ENCODE peak calls at places on chromosomes 11 and 22, in six cellular contexts. R is tibial artery, O is mucosa of descending colon, G is lower leg skin, F is neural progenitor cell, Y is endothelial cell. E is an unnamed sample.

GRCh38 chr22:44443641-44444235 is 54.3 kb downstream of the RTL6 start:
- DNase-seq in F (no peak), Y (no peak), G (no peak), R (peak; percentile 41), O (no peak), E (no peak)

GRCh38 chr11:118415739-118416068 is 14.3 kb downstream of the ATP5MG start:
- DNase-seq in R (no peak), G (peak; percentile 26), Y (no peak), O (no peak), F (peak; percentile 29), E (no peak)

GRCh38 chr22:29128891-29129643 is 56.2 kb downstream of the KREMEN1 start:
- DNase-seq in O (no peak), G (no peak), R (no peak), Y (no peak), F (no peak), E (no peak)

GRCh38 chr11:121625784-121626506 is 173.2 kb upstream of the SORL1-AS1 start:
- DNase-seq in O (no peak), G (peak; percentile 21), Y (no peak), R (no peak), F (no peak), E (no peak)

GRCh38 chr22:35434061-35434750 is 34.3 kb downstream of the MCM5 start:
- DNase-seq in F (no peak), O (no peak), R (no peak), G (no peak), Y (no peak), E (no peak)

GRCh38 chr11:64347171-64347867 is 7.3 kb downstream of the CCDC88B start:
- DNase-seq in O (no peak), R (no peak), F (no peak), G (no peak), Y (no peak), E (no peak)

GRCh38 chr22:47605441-47605840 is 843.0 kb downstream of the TBC1D22A start:
- DNase-seq in O (no peak), G (no peak), F (no peak), Y (no peak), R (no peak), E (peak; percentile 80)

GRCh38 chr11:30424851-30425250 is 101.9 kb downstream of the ARL14EP start:
- DNase-seq in F (no peak), G (no peak), Y (no peak), R (no peak), O (no peak), E (no peak)

GRCh38 chr11:35043933-35044332 is 95.0 kb upstream of the CD44 start:
- DNase-seq in G (no peak), O (no peak), Y (no peak), R (no peak), F (no peak), E (no peak)

DNA sequence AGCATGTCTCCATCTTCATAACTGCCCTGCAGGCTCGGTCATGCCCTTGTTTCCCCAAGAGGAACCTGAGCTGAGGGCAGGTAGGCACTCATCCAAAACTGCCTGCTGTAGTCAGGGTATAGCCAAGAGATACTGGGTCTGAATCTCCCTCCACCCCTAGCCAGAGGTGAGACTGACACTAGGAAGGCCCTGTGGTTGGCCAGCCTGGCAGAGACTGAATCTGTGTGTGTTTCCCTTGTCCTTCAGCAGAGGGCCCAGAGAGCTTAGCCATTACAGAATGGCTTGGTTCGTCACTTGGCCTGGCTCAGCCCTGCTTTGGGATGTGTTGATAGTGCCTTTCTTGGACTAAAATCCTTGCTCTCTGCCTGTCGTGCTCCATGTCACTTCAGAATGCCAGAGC is 79.3 kb upstream of the SUSD2 start:
- DNase-seq in O (no peak), G (no peak), R (peak; percentile 68), Y (no peak), F (no peak), E (no peak)
- TF ChIP-seq CTCF in O (no peak), G (no peak), R (peak; percentile 30), Y (no peak), F (no peak), E (peak; percentile 18)

GRCh38 chr11:134939046-134939445 is 527.0 kb upstream of the B3GAT1 start:
- DNase-seq in O (no peak), R (no peak), G (no peak), Y (no peak), F (peak; percentile 58), E (no peak)

GRCh38 chr11:134938212-134938611 is 526.2 kb upstream of the B3GAT1 start:
- DNase-seq in O (no peak), Y (no peak), G (no peak), R (no peak), F (no peak), E (no peak)

GRCh38 chr11:134940441-134941125 is 528.5 kb upstream of the B3GAT1 start:
- DNase-seq in O (no peak), Y (no peak), G (no peak), F (peak; percentile 24), R (no peak), E (no peak)

GRCh38 chr11:134942633-134943032 is 530.6 kb upstream of the B3GAT1 start:
- DNase-seq in F (no peak), Y (no peak), G (no peak), O (no peak), R (no peak), E (peak; percentile 51)

DNA sequence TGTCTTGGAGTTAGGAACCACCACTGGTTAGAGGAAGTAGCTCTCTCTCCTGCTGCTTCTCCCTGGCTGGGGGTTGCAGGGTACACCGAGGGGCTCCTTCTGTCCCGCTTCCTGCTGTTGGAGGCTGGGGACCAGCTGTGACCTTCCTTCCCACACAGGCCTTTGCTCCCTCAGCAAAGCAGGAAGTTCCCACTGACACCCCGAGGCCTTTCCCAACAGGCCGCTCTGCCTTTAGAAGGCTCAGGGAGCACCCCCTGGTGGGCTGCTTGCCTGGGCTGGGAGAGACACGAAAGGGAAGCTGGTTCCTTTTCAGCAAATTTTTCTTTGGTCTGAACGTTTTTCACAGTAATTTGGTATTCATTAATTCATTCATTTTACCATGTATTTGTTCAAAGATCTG is 527.9 kb upstream of the B3GAT1 start:
- DNase-seq in R (no peak), G (no peak), F (peak; percentile 42), O (no peak), Y (peak; percentile 67), E (peak; percentile 83)
- TF ChIP-seq CTCF in R (no peak), G (no peak), F (peak; percentile 31), O (no peak), Y (no peak), E (peak; percentile 63)

GRCh38 chr22:18079706-18080230 is 2.0 kb downstream of the PEX26 start:
- DNase-seq in F (no peak), O (no peak), R (no peak), Y (no peak), G (no peak), E (no peak)
- TF ChIP-seq CTCF in F (no peak), O (no peak), R (no peak), Y (no peak), G (no peak), E (no peak)

GRCh38 chr11:2913029-2913431 is 16.2 kb downstream of the PHLDA2 start:
- DNase-seq in R (no peak), O (no peak), F (no peak), G (no peak), Y (no peak), E (no peak)

GRCh38 chr11:2911088-2912037 is 17.9 kb downstream of the PHLDA2 start:
- DNase-seq in O (peak; percentile 79), Y (no peak), R (no peak), F (no peak), G (no peak), E (no peak)

GRCh38 chr11:2912498-2912897 is 16.7 kb downstream of the PHLDA2 start:
- DNase-seq in Y (no peak), F (no peak), R (no peak), G (no peak), O (peak; percentile 96), E (peak; percentile 92)

GRCh38 chr11:2910401-2910955 is 18.7 kb downstream of the PHLDA2 start:
- DNase-seq in F (no peak), O (no peak), R (no peak), G (no peak), Y (no peak), E (no peak)

DNA sequence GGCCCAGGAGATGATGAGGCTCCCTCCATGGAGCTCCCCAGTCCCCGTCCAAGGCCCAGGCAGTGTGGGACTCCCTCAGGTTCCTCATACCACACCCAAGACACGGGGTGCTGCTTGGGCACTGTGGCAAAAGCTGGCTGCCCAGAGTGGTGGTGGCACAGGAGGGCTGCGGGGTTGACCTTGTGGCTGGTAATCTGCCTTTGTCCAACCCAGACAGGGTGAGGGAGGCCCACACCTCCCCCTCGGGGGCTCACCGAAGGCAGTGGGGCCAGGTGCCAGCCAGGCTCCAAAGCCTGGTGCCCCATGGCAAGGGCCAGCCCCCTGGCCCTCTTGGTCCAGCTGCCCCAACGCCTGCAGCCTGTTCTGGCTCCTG is 17.2 kb downstream of the PHLDA2 start:
- DNase-seq in F (no peak), O (no peak), Y (no peak), R (no peak), G (no peak), E (no peak)
- TF ChIP-seq CTCF in F (no peak), O (no peak), Y (no peak), R (no peak), G (no peak), E (no peak)

GRCh38 chr11:135075740-135076139 is 663.7 kb upstream of the B3GAT1 start:
- DNase-seq in R (peak; percentile 80), F (peak; percentile 52), Y (peak; percentile 75), G (peak; percentile 47), O (peak; percentile 70), E (peak; percentile 91)
- TF ChIP-seq CTCF in R (peak; percentile 34), F (peak; percentile 60), Y (peak; percentile 95), G (no peak), O (no peak), E (peak; percentile 58)

GRCh38 chr11:12091957-12092558 is 18.3 kb upstream of the MICAL2 start:
- DNase-seq in Y (no peak), O (no peak), R (peak; percentile 1), F (peak; percentile 30), G (no peak), E (no peak)
- TF ChIP-seq CTCF in Y (no peak), O (no peak), R (peak; percentile 40), F (no peak), G (no peak), E (peak; percentile 46)

DNA sequence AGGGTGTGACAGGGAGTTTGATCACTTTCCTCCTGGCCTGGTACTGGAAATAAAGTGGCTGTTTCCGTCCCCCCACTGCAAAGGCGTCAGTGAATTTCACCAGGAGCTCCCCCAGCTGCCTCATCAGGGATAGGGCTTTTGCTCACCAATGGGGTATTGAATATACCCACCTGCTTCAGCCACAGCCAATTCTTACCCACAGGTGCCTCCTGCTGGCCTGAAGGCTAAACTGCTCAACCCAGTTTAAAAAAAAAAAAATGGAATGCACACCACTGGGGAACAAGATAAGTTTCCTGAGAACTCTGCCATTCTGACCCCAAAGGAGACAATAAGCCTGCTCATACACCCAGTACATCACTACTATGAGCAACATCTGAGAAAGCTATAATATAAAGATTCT is 65.3 kb upstream of the MS4A8 start:
- DNase-seq in F (peak; percentile 57), O (no peak), G (no peak), Y (peak; percentile 27), R (no peak), E (no peak)
- TF ChIP-seq CTCF in F (peak; percentile 59), O (peak; percentile 7), G (no peak), Y (peak; percentile 66), R (no peak), E (peak; percentile 25)

E was measured in osteocyte.